ENCODE peak calls at places on chromosomes 7 and 10, in ten cellular contexts. One of them, this sample, is unnamed.

GRCh38 chr7:44150466-44150832 is 9.3 kb upstream of the MYL7 start:
- DNase-seq in vagina: no peak
- DNase-seq in M059J: no peak
- DNase-seq in left cardiac atrium: no peak
- DNase-seq in neural crest cell: no peak
- DNase-seq in type B pancreatic cell: no peak
- DNase-seq in NCI-H1092: no peak
- DNase-seq in astrocyte of the hippocampus: no peak
- DNase-seq in stimulated activated CD4-positive, alpha-beta T cell treated with anti-CD3 and anti-CD28 coated beads, Interleukin-4, amount 100 ng/mL, for 48 hours: no peak
- DNase-seq in T-helper 1 cell: no peak
- DNase-seq in this sample: peak

GRCh38 chr10:102644646-102645387 is 538 bp downstream of the TRIM8 start:
- DNase-seq in left cardiac atrium: peak
- DNase-seq in type B pancreatic cell: peak
- DNase-seq in T-helper 1 cell: peak
- DNase-seq in vagina: no peak
- DNase-seq in astrocyte of the hippocampus: peak
- DNase-seq in M059J: peak
- DNase-seq in neural crest cell: peak
- DNase-seq in stimulated activated CD4-positive, alpha-beta T cell treated with anti-CD3 and anti-CD28 coated beads, Interleukin-4, amount 100 ng/mL, for 48 hours: peak
- DNase-seq in NCI-H1092: peak
- DNase-seq in this sample: peak

GRCh38 chr10:3136336-3136735 is 36.2 kb downstream of the PITRM1 start:
- DNase-seq in stimulated activated CD4-positive, alpha-beta T cell treated with anti-CD3 and anti-CD28 coated beads, Interleukin-4, amount 100 ng/mL, for 48 hours: no peak
- DNase-seq in neural crest cell: no peak
- DNase-seq in vagina: no peak
- DNase-seq in left cardiac atrium: peak
- DNase-seq in M059J: no peak
- DNase-seq in NCI-H1092: no peak
- DNase-seq in T-helper 1 cell: no peak
- DNase-seq in type B pancreatic cell: no peak
- DNase-seq in astrocyte of the hippocampus: no peak
- DNase-seq in this sample: no peak

GRCh38 chr7:105904064-105904463 is 27.7 kb upstream of the ATXN7L1 start:
- DNase-seq in neural crest cell: no peak
- DNase-seq in stimulated activated CD4-positive, alpha-beta T cell treated with anti-CD3 and anti-CD28 coated beads, Interleukin-4, amount 100 ng/mL, for 48 hours: no peak
- DNase-seq in type B pancreatic cell: no peak
- DNase-seq in vagina: no peak
- DNase-seq in astrocyte of the hippocampus: no peak
- DNase-seq in M059J: no peak
- DNase-seq in NCI-H1092: no peak
- DNase-seq in T-helper 1 cell: no peak
- DNase-seq in left cardiac atrium: no peak
- DNase-seq in this sample: no peak

GRCh38 chr10:84681781-84682180 is 353.4 kb downstream of the CCSER2 start:
- DNase-seq in stimulated activated CD4-positive, alpha-beta T cell treated with anti-CD3 and anti-CD28 coated beads, Interleukin-4, amount 100 ng/mL, for 48 hours: no peak
- DNase-seq in left cardiac atrium: no peak
- DNase-seq in T-helper 1 cell: no peak
- DNase-seq in M059J: no peak
- DNase-seq in astrocyte of the hippocampus: no peak
- DNase-seq in vagina: no peak
- DNase-seq in neural crest cell: no peak
- DNase-seq in type B pancreatic cell: peak
- DNase-seq in NCI-H1092: no peak
- DNase-seq in this sample: no peak

GRCh38 chr7:80133361-80134104 is 1.1 kb upstream of the GNAI1 start:
- DNase-seq in M059J: peak
- DNase-seq in vagina: no peak
- DNase-seq in type B pancreatic cell: no peak
- DNase-seq in astrocyte of the hippocampus: peak
- DNase-seq in T-helper 1 cell: no peak
- DNase-seq in left cardiac atrium: no peak
- DNase-seq in stimulated activated CD4-positive, alpha-beta T cell treated with anti-CD3 and anti-CD28 coated beads, Interleukin-4, amount 100 ng/mL, for 48 hours: no peak
- DNase-seq in neural crest cell: no peak
- DNase-seq in NCI-H1092: no peak
- DNase-seq in this sample: no peak

GRCh38 chr7:105000190-105000589 is 13.8 kb upstream of the KMT2E start:
- DNase-seq in stimulated activated CD4-positive, alpha-beta T cell treated with anti-CD3 and anti-CD28 coated beads, Interleukin-4, amount 100 ng/mL, for 48 hours: no peak
- DNase-seq in type B pancreatic cell: no peak
- DNase-seq in T-helper 1 cell: no peak
- DNase-seq in NCI-H1092: no peak
- DNase-seq in left cardiac atrium: no peak
- DNase-seq in M059J: no peak
- DNase-seq in neural crest cell: no peak
- DNase-seq in astrocyte of the hippocampus: no peak
- DNase-seq in vagina: no peak
- DNase-seq in this sample: no peak

GRCh38 chr10:58462863-58463507 is 49.7 kb upstream of the BICC1 start:
- DNase-seq in vagina: no peak
- DNase-seq in M059J: no peak
- DNase-seq in astrocyte of the hippocampus: no peak
- DNase-seq in stimulated activated CD4-positive, alpha-beta T cell treated with anti-CD3 and anti-CD28 coated beads, Interleukin-4, amount 100 ng/mL, for 48 hours: no peak
- DNase-seq in type B pancreatic cell: no peak
- DNase-seq in neural crest cell: no peak
- DNase-seq in NCI-H1092: no peak
- DNase-seq in left cardiac atrium: no peak
- DNase-seq in T-helper 1 cell: no peak
- DNase-seq in this sample: no peak

GRCh38 chr10:33195608-33196376 is 138.7 kb downstream of the NRP1 start:
- DNase-seq in T-helper 1 cell: no peak
- DNase-seq in type B pancreatic cell: no peak
- DNase-seq in M059J: peak
- DNase-seq in neural crest cell: no peak
- DNase-seq in NCI-H1092: no peak
- DNase-seq in left cardiac atrium: no peak
- DNase-seq in stimulated activated CD4-positive, alpha-beta T cell treated with anti-CD3 and anti-CD28 coated beads, Interleukin-4, amount 100 ng/mL, for 48 hours: no peak
- DNase-seq in astrocyte of the hippocampus: no peak
- DNase-seq in vagina: no peak
- DNase-seq in this sample: no peak

GRCh38 chr7:140027866-140028265 is 34.9 kb downstream of the PARP12 start:
- DNase-seq in T-helper 1 cell: no peak
- DNase-seq in left cardiac atrium: no peak
- DNase-seq in neural crest cell: no peak
- DNase-seq in stimulated activated CD4-positive, alpha-beta T cell treated with anti-CD3 and anti-CD28 coated beads, Interleukin-4, amount 100 ng/mL, for 48 hours: no peak
- DNase-seq in M059J: no peak
- DNase-seq in NCI-H1092: no peak
- DNase-seq in type B pancreatic cell: no peak
- DNase-seq in astrocyte of the hippocampus: no peak
- DNase-seq in vagina: no peak
- DNase-seq in this sample: peak

GRCh38 chr10:35005868-35006267 is 84.3 kb downstream of the CUL2 start:
- DNase-seq in NCI-H1092: no peak
- DNase-seq in M059J: peak
- DNase-seq in astrocyte of the hippocampus: peak
- DNase-seq in left cardiac atrium: no peak
- DNase-seq in vagina: no peak
- DNase-seq in type B pancreatic cell: no peak
- DNase-seq in neural crest cell: no peak
- DNase-seq in stimulated activated CD4-positive, alpha-beta T cell treated with anti-CD3 and anti-CD28 coated beads, Interleukin-4, amount 100 ng/mL, for 48 hours: no peak
- DNase-seq in T-helper 1 cell: no peak
- DNase-seq in this sample: no peak

GRCh38 chr10:117503170-117503885 is 39.2 kb upstream of the EMX2 start:
- DNase-seq in T-helper 1 cell: no peak
- DNase-seq in vagina: no peak
- DNase-seq in NCI-H1092: no peak
- DNase-seq in left cardiac atrium: no peak
- DNase-seq in neural crest cell: peak
- DNase-seq in type B pancreatic cell: no peak
- DNase-seq in M059J: peak
- DNase-seq in stimulated activated CD4-positive, alpha-beta T cell treated with anti-CD3 and anti-CD28 coated beads, Interleukin-4, amount 100 ng/mL, for 48 hours: no peak
- DNase-seq in astrocyte of the hippocampus: no peak
- DNase-seq in this sample: peak